ENCODE peak calls at places on chromosome 20, in eight cellular contexts. One of them, this sample, is unnamed.

GRCh38 chr20:6671829-6672228 is 95.7 kb upstream of the BMP2 start:
- DNase-seq in A549: no peak
- DNase-seq in OCI-LY7: no peak
- DNase-seq in hepatocyte: no peak
- DNase-seq in Karpas-422: no peak
- DNase-seq in neural progenitor cell: no peak
- DNase-seq in H9: no peak
- DNase-seq in HCT116: no peak
- DNase-seq in this sample: no peak

GRCh38 chr20:18011482-18011881 is 42.7 kb downstream of the MGME1 start:
- DNase-seq in A549: no peak
- DNase-seq in OCI-LY7: no peak
- DNase-seq in hepatocyte: no peak
- DNase-seq in Karpas-422: no peak
- DNase-seq in neural progenitor cell: no peak
- DNase-seq in H9: no peak
- DNase-seq in HCT116: no peak
- DNase-seq in this sample: no peak

GRCh38 chr20:22312744-22313346 is 271.5 kb downstream of the FOXA2 start:
- DNase-seq in A549: peak
- DNase-seq in OCI-LY7: peak
- DNase-seq in hepatocyte: peak
- DNase-seq in Karpas-422: peak
- DNase-seq in neural progenitor cell: peak
- DNase-seq in H9: no peak
- DNase-seq in HCT116: peak
- DNase-seq in this sample: peak

GRCh38 chr20:24959591-24960301 is 10.7 kb downstream of the CST7 start:
- DNase-seq in A549: no peak
- DNase-seq in OCI-LY7: no peak
- DNase-seq in hepatocyte: no peak
- DNase-seq in Karpas-422: no peak
- DNase-seq in neural progenitor cell: no peak
- DNase-seq in H9: peak
- DNase-seq in HCT116: no peak
- DNase-seq in this sample: peak

GRCh38 chr20:59253779-59254319 is 46.6 kb upstream of the EDN3 start:
- DNase-seq in A549: no peak
- DNase-seq in OCI-LY7: no peak
- DNase-seq in hepatocyte: no peak
- DNase-seq in Karpas-422: peak
- DNase-seq in neural progenitor cell: peak
- DNase-seq in H9: no peak
- DNase-seq in HCT116: no peak
- DNase-seq in this sample: peak

GRCh38 chr20:41149679-41150131 is 12.4 kb downstream of the PLCG1 start:
- DNase-seq in A549: no peak
- DNase-seq in OCI-LY7: no peak
- DNase-seq in hepatocyte: peak
- DNase-seq in Karpas-422: no peak
- DNase-seq in neural progenitor cell: no peak
- DNase-seq in H9: no peak
- DNase-seq in HCT116: peak
- DNase-seq in this sample: no peak

GRCh38 chr20:25280574-25281535 is 33.0 kb downstream of the PYGB start:
- DNase-seq in A549: no peak
- DNase-seq in OCI-LY7: no peak
- DNase-seq in hepatocyte: no peak
- DNase-seq in Karpas-422: no peak
- DNase-seq in neural progenitor cell: no peak
- DNase-seq in H9: no peak
- DNase-seq in HCT116: no peak
- DNase-seq in this sample: no peak

GRCh38 chr20:53244711-53245110 is 272.6 kb downstream of the TSHZ2 start:
- DNase-seq in A549: no peak
- DNase-seq in OCI-LY7: no peak
- DNase-seq in hepatocyte: no peak
- DNase-seq in Karpas-422: no peak
- DNase-seq in neural progenitor cell: no peak
- DNase-seq in H9: no peak
- DNase-seq in HCT116: no peak
- DNase-seq in this sample: no peak

GRCh38 chr20:5665417-5665816 is 84.8 kb upstream of the SHLD1 start:
- DNase-seq in A549: no peak
- DNase-seq in OCI-LY7: no peak
- DNase-seq in hepatocyte: no peak
- DNase-seq in Karpas-422: no peak
- DNase-seq in neural progenitor cell: no peak
- DNase-seq in H9: no peak
- DNase-seq in HCT116: no peak
- DNase-seq in this sample: no peak

GRCh38 chr20:43584448-43585138 is 6.1 kb upstream of the IFT52 start:
- DNase-seq in A549: no peak
- DNase-seq in OCI-LY7: no peak
- DNase-seq in hepatocyte: peak
- DNase-seq in Karpas-422: no peak
- DNase-seq in neural progenitor cell: no peak
- DNase-seq in H9: no peak
- DNase-seq in HCT116: no peak
- DNase-seq in this sample: no peak

GRCh38 chr20:46803446-46804020 is 91.1 kb upstream of the EYA2 start:
- DNase-seq in A549: no peak
- DNase-seq in OCI-LY7: no peak
- DNase-seq in hepatocyte: no peak
- DNase-seq in Karpas-422: no peak
- DNase-seq in neural progenitor cell: no peak
- DNase-seq in H9: no peak
- DNase-seq in HCT116: no peak
- DNase-seq in this sample: no peak

GRCh38 chr20:61049684-61050083 is 202.4 kb upstream of the CDH4 start:
- DNase-seq in A549: no peak
- DNase-seq in OCI-LY7: no peak
- DNase-seq in hepatocyte: no peak
- DNase-seq in Karpas-422: no peak
- DNase-seq in neural progenitor cell: no peak
- DNase-seq in H9: no peak
- DNase-seq in HCT116: no peak
- DNase-seq in this sample: no peak

GRCh38 chr20:52601295-52601971 is 370.7 kb upstream of the TSHZ2 start:
- DNase-seq in A549: no peak
- DNase-seq in OCI-LY7: no peak
- DNase-seq in hepatocyte: no peak
- DNase-seq in Karpas-422: no peak
- DNase-seq in neural progenitor cell: no peak
- DNase-seq in H9: no peak
- DNase-seq in HCT116: no peak
- DNase-seq in this sample: no peak

GRCh38 chr20:415820-416322 is 7.8 kb downstream of the RBCK1 start:
- DNase-seq in A549: no peak
- DNase-seq in OCI-LY7: no peak
- DNase-seq in hepatocyte: no peak
- DNase-seq in Karpas-422: no peak
- DNase-seq in neural progenitor cell: no peak
- DNase-seq in H9: no peak
- DNase-seq in HCT116: no peak
- DNase-seq in this sample: no peak

DNA sequence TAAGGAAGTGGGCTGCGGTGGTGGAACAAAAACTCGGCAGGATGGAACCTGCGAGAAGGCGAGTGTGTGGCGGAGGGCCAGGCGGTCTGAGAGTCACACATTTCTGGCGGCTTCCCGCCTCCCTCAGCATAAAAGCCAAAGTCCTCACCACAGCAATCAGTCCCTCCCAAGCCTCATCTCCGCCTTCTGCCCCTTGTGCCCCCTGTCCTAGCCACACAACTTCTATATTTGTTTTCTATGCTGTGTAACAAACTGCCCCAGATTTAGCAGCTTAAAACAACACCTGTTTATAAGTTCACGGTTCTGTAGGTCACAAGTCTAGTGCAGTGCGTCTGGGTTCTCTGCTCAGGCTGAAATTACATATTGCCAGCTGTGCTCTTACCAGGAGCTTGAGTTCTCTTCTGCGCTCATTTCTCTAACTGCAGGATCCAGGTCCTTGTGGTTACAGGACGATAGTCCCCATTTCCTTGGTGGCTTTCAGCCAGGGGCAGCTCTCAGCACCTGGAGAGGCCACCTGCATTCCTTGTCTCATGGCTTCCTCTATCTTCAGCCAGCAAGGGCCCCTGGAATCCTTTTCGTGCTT is 11.7 kb upstream of the SPO11 start:
- DNase-seq in A549: no peak
- DNase-seq in OCI-LY7: peak
- DNase-seq in hepatocyte: no peak
- DNase-seq in Karpas-422: peak
- DNase-seq in neural progenitor cell: no peak
- DNase-seq in H9: no peak
- DNase-seq in HCT116: no peak
- DNase-seq in this sample: no peak
- H3K4me2 ChIP-seq in A549: no peak
- H3K4me2 ChIP-seq in OCI-LY7: peak
- H3K4me2 ChIP-seq in hepatocyte: no peak
- H3K4me2 ChIP-seq in Karpas-422: peak
- H3K4me2 ChIP-seq in neural progenitor cell: no peak
- H3K4me2 ChIP-seq in H9: no peak
- H3K4me2 ChIP-seq in HCT116: no peak
- H3K4me2 ChIP-seq in this sample: no peak

GRCh38 chr20:35166242-35166830 is 5.5 kb upstream of the PROCR start:
- DNase-seq in A549: no peak
- DNase-seq in OCI-LY7: no peak
- DNase-seq in hepatocyte: no peak
- DNase-seq in Karpas-422: no peak
- DNase-seq in neural progenitor cell: no peak
- DNase-seq in H9: no peak
- DNase-seq in HCT116: no peak
- DNase-seq in this sample: no peak
- H3K4me2 ChIP-seq in A549: no peak
- H3K4me2 ChIP-seq in OCI-LY7: no peak
- H3K4me2 ChIP-seq in hepatocyte: no peak
- H3K4me2 ChIP-seq in Karpas-422: no peak
- H3K4me2 ChIP-seq in neural progenitor cell: no peak
- H3K4me2 ChIP-seq in H9: no peak
- H3K4me2 ChIP-seq in HCT116: no peak
- H3K4me2 ChIP-seq in this sample: no peak

GRCh38 chr20:58227391-58228102 is 906 bp downstream of the ANKRD60 start:
- DNase-seq in A549: no peak
- DNase-seq in OCI-LY7: no peak
- DNase-seq in hepatocyte: no peak
- DNase-seq in Karpas-422: no peak
- DNase-seq in neural progenitor cell: no peak
- DNase-seq in H9: no peak
- DNase-seq in HCT116: no peak
- DNase-seq in this sample: no peak

GRCh38 chr20:58223358-58223941 is 5.0 kb downstream of the ANKRD60 start:
- DNase-seq in A549: no peak
- DNase-seq in OCI-LY7: no peak
- DNase-seq in hepatocyte: no peak
- DNase-seq in Karpas-422: no peak
- DNase-seq in neural progenitor cell: no peak
- DNase-seq in H9: no peak
- DNase-seq in HCT116: no peak
- DNase-seq in this sample: no peak

GRCh38 chr20:58224974-58225373 is 3.5 kb downstream of the ANKRD60 start:
- DNase-seq in A549: no peak
- DNase-seq in OCI-LY7: no peak
- DNase-seq in hepatocyte: no peak
- DNase-seq in Karpas-422: no peak
- DNase-seq in neural progenitor cell: peak
- DNase-seq in H9: no peak
- DNase-seq in HCT116: no peak
- DNase-seq in this sample: no peak

GRCh38 chr20:58224097-58224496 is 4.4 kb downstream of the ANKRD60 start:
- DNase-seq in A549: no peak
- DNase-seq in OCI-LY7: no peak
- DNase-seq in hepatocyte: no peak
- DNase-seq in Karpas-422: no peak
- DNase-seq in neural progenitor cell: no peak
- DNase-seq in H9: no peak
- DNase-seq in HCT116: no peak
- DNase-seq in this sample: no peak

DNA sequence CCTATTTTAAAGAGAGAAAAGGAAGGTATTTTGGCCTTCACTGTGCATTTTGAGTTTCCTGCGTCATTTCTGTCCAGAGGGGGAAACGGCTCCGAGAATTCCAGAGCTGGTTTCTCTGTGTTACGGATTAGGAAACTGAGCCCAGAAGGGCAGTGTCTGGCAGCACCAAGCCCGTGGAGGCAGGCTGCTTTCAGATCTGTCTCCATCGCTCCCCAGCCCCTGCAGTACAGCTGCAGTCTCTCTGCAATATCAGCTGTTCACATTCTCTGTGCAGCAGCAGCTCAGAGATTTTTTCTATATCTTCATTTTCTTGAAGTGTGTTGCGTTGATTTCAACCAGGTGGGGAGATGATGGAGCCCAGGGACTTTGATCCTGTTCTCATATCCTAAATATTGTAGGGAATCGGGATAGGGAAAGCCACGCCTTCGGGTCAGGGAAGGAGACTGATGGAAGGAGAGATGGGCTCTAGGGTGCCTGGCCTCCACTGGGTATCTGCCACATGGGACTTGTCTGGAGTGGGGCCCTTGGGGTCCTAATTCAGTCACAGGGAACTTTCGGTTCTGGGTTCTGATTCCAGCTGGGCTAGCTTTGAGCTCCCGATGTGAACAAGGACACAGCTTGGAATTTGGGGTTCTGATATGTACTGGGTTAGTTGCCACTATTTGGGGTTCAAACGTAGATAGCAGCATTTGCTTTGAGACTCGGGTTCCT is 2.8 kb downstream of the ANKRD60 start:
- DNase-seq in A549: no peak
- DNase-seq in OCI-LY7: no peak
- DNase-seq in hepatocyte: no peak
- DNase-seq in Karpas-422: no peak
- DNase-seq in neural progenitor cell: no peak
- DNase-seq in H9: no peak
- DNase-seq in HCT116: no peak
- DNase-seq in this sample: no peak
- H3K4me2 ChIP-seq in A549: no peak
- H3K4me2 ChIP-seq in OCI-LY7: no peak
- H3K4me2 ChIP-seq in hepatocyte: no peak
- H3K4me2 ChIP-seq in Karpas-422: no peak
- H3K4me2 ChIP-seq in neural progenitor cell: no peak
- H3K4me2 ChIP-seq in H9: no peak
- H3K4me2 ChIP-seq in HCT116: no peak
- H3K4me2 ChIP-seq in this sample: no peak

DNA sequence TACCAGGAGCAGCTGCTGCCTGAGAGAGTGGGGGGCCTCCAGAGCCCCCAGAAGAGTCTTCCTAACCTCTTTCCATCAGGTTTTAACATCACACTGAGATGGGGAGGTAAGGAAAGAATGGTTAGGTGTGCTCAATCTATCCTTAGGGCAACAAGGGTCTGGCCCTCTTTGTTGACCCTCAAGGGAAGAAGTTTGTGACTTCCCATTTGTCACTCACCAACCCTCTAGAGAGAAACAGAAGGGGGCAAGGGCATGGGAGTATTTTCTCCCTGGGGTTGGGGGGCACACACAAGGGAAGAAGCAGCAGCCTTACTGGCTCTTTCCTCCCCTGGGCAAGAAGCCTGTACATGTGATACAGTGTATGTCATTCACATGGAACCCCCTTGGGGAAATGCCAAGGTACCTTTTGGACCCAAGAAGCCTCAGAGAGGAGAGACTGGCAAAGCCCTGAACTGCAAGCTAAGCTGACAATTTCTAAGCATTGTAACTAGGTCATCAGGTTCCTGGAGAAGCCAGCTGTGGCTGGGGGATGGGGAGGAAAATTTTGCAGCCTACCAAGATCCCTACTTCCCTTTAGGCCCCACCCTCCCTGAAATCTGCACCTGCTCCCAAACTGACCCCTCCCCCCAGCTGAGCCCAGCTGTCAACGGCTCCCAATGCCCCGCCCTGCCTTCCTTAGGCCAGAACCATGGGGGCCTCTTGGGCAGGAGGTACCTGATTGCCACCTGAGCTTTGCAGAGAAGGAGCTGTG is 14.5 kb downstream of the BCL2L1 start:
- DNase-seq in A549: no peak
- DNase-seq in OCI-LY7: peak
- DNase-seq in hepatocyte: peak
- DNase-seq in Karpas-422: no peak
- DNase-seq in neural progenitor cell: no peak
- DNase-seq in H9: peak
- DNase-seq in HCT116: no peak
- DNase-seq in this sample: peak
- H3K4me2 ChIP-seq in A549: peak
- H3K4me2 ChIP-seq in OCI-LY7: peak
- H3K4me2 ChIP-seq in hepatocyte: no peak
- H3K4me2 ChIP-seq in Karpas-422: no peak
- H3K4me2 ChIP-seq in neural progenitor cell: no peak
- H3K4me2 ChIP-seq in H9: no peak
- H3K4me2 ChIP-seq in HCT116: peak
- H3K4me2 ChIP-seq in this sample: peak

This sample was measured in DND-41.